ENCODE peak calls at places on chromosomes 16 and 17, in ten cellular contexts. One of them, this sample, is unnamed.

GRCh38 chr17:42804918-42805367 is 6.3 kb downstream of the CNTD1 start:
- DNase-seq in astrocyte of the spinal cord: no peak
- DNase-seq in MM.1S: no peak
- DNase-seq in dorsolateral prefrontal cortex: no peak
- DNase-seq in A549: peak
- DNase-seq in esophagus muscularis mucosa: no peak
- DNase-seq in kidney: no peak
- DNase-seq in HCT116: no peak
- DNase-seq in body of pancreas: peak
- DNase-seq in PC-9: peak
- DNase-seq in this sample: no peak

GRCh38 chr17:16378631-16379282 is 2.1 kb upstream of the UBB start:
- DNase-seq in astrocyte of the spinal cord: no peak
- DNase-seq in MM.1S: no peak
- DNase-seq in dorsolateral prefrontal cortex: no peak
- DNase-seq in A549: peak
- DNase-seq in esophagus muscularis mucosa: no peak
- DNase-seq in kidney: peak
- DNase-seq in HCT116: no peak
- DNase-seq in body of pancreas: peak
- DNase-seq in PC-9: peak
- DNase-seq in this sample: no peak

GRCh38 chr17:72421128-72422092 is 300.6 kb downstream of the SOX9 start:
- DNase-seq in astrocyte of the spinal cord: peak
- DNase-seq in MM.1S: peak
- DNase-seq in dorsolateral prefrontal cortex: no peak
- DNase-seq in A549: peak
- DNase-seq in esophagus muscularis mucosa: no peak
- DNase-seq in kidney: peak
- DNase-seq in HCT116: peak
- DNase-seq in body of pancreas: peak
- DNase-seq in PC-9: peak
- DNase-seq in this sample: peak

GRCh38 chr16:17831330-17831729 is 360.6 kb upstream of the XYLT1 start:
- DNase-seq in astrocyte of the spinal cord: no peak
- DNase-seq in MM.1S: no peak
- DNase-seq in dorsolateral prefrontal cortex: no peak
- DNase-seq in A549: peak
- DNase-seq in esophagus muscularis mucosa: no peak
- DNase-seq in kidney: no peak
- DNase-seq in HCT116: no peak
- DNase-seq in body of pancreas: no peak
- DNase-seq in PC-9: no peak
- DNase-seq in this sample: no peak

GRCh38 chr16:68612996-68613395 is 32.1 kb upstream of the CDH3 start:
- DNase-seq in astrocyte of the spinal cord: peak
- DNase-seq in MM.1S: no peak
- DNase-seq in dorsolateral prefrontal cortex: no peak
- DNase-seq in A549: no peak
- DNase-seq in esophagus muscularis mucosa: no peak
- DNase-seq in kidney: no peak
- DNase-seq in HCT116: no peak
- DNase-seq in body of pancreas: no peak
- DNase-seq in PC-9: no peak
- DNase-seq in this sample: no peak

GRCh38 chr16:56858375-56858774 is 6.6 kb upstream of the SLC12A3 start:
- DNase-seq in astrocyte of the spinal cord: no peak
- DNase-seq in MM.1S: no peak
- DNase-seq in dorsolateral prefrontal cortex: no peak
- DNase-seq in A549: no peak
- DNase-seq in esophagus muscularis mucosa: no peak
- DNase-seq in kidney: peak
- DNase-seq in HCT116: no peak
- DNase-seq in body of pancreas: no peak
- DNase-seq in PC-9: no peak
- DNase-seq in this sample: no peak

GRCh38 chr16:81279375-81279774 is 35.4 kb upstream of the GAN start:
- DNase-seq in astrocyte of the spinal cord: no peak
- DNase-seq in MM.1S: no peak
- DNase-seq in dorsolateral prefrontal cortex: no peak
- DNase-seq in A549: peak
- DNase-seq in esophagus muscularis mucosa: no peak
- DNase-seq in kidney: no peak
- DNase-seq in HCT116: no peak
- DNase-seq in body of pancreas: no peak
- DNase-seq in PC-9: no peak
- DNase-seq in this sample: no peak

GRCh38 chr17:2194778-2195417 is 108.7 kb downstream of the SMG6 start:
- DNase-seq in astrocyte of the spinal cord: no peak
- DNase-seq in MM.1S: no peak
- DNase-seq in dorsolateral prefrontal cortex: no peak
- DNase-seq in A549: no peak
- DNase-seq in esophagus muscularis mucosa: no peak
- DNase-seq in kidney: no peak
- DNase-seq in HCT116: no peak
- DNase-seq in body of pancreas: no peak
- DNase-seq in PC-9: peak
- DNase-seq in this sample: no peak

GRCh38 chr16:58021661-58022551 is 3.6 kb upstream of the MMP15 start:
- DNase-seq in astrocyte of the spinal cord: peak
- DNase-seq in MM.1S: no peak
- DNase-seq in dorsolateral prefrontal cortex: no peak
- DNase-seq in A549: no peak
- DNase-seq in esophagus muscularis mucosa: no peak
- DNase-seq in kidney: peak
- DNase-seq in HCT116: no peak
- DNase-seq in body of pancreas: no peak
- DNase-seq in PC-9: peak
- DNase-seq in this sample: no peak

DNA sequence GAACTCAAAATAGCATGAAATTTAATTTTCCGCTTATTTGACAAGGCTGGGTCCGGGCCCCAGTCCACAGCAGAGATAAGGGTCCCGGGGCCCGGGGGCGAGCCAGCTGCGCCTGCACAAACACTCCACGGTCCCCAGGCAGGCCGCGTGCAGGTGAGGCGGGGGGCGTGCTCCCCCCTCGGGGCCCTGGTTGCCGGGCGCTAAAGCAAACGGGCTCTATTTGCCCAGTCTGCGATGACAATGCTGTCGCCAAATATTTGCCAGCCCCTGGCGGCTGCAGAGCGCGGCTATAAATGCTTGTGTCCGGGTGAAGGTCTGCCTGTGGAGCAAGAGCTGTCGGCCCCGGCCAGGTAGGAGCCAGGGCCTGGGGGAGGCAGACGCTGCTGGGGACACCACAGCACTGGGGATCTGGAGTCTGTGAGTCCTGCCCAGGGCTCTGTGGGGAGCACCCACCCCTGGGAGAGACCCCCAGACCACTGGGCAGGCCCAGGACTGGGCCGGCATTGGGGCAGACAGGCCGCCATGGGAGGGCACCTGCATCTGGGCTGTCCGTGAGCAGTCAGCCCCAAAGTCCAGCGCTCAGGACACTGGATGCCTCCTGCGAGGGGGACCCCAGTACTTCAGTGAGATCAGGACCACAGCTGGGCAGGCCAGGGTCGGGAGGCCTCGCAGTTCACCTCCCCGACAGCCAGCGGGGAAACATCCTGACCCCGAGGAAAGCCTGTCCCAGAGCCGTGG is at the start of gene PERCC1:
- DNase-seq in astrocyte of the spinal cord: no peak
- DNase-seq in MM.1S: no peak
- DNase-seq in dorsolateral prefrontal cortex: no peak
- DNase-seq in A549: no peak
- DNase-seq in esophagus muscularis mucosa: no peak
- DNase-seq in kidney: peak
- DNase-seq in HCT116: no peak
- DNase-seq in body of pancreas: peak
- DNase-seq in PC-9: no peak
- DNase-seq in this sample: no peak
- TF ChIP-seq CTCF in astrocyte of the spinal cord: no peak
- TF ChIP-seq CTCF in MM.1S: no peak
- TF ChIP-seq CTCF in dorsolateral prefrontal cortex: no peak
- TF ChIP-seq CTCF in A549: no peak
- TF ChIP-seq CTCF in esophagus muscularis mucosa: no peak
- TF ChIP-seq CTCF in kidney: no peak
- TF ChIP-seq CTCF in HCT116: no peak
- TF ChIP-seq CTCF in body of pancreas: peak
- TF ChIP-seq CTCF in PC-9: no peak
- TF ChIP-seq CTCF in this sample: no peak

DNA sequence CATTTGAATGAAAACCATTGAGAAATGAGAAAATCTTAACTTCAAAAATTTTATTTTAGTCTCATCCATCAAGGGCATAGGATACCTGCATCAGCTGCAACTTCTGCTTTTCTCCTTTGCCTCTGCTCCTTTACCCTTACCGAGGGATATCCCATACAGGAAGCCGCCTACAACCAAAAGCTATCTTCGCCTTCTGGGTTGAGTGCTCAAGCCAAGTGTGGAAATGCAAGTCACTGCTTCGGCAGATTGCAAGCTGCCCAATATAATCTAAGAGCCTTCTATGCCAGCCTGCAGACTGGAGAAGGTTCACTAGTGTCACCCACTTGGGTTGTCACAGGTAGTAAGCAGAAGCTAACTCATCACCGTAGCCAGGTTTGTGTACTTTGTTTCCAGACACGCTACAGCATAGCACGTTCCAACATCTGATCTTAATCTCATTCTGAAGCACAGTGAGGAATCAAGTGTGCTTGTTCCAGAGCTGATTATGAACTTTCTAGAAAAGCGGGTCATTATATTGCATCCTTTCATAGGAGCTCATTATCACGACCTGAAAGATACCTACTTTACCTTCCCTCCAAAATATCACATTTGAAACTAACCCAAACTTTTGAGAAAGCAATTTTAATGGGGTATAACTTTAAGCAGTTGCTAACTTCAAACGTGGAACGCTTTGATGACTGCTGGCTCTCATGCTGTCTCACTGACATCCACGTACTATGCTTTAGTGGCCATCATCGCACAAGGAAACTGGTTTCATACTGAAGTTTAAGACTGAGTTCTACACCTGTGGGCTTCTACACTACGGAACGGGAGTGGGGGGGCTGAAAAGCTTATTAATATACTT is 8.0 kb upstream of the UNK start:
- DNase-seq in astrocyte of the spinal cord: no peak
- DNase-seq in MM.1S: no peak
- DNase-seq in dorsolateral prefrontal cortex: no peak
- DNase-seq in A549: no peak
- DNase-seq in esophagus muscularis mucosa: no peak
- DNase-seq in kidney: no peak
- DNase-seq in HCT116: no peak
- DNase-seq in body of pancreas: peak
- DNase-seq in PC-9: no peak
- DNase-seq in this sample: no peak
- H3K4me3 ChIP-seq in astrocyte of the spinal cord: peak
- H3K4me3 ChIP-seq in MM.1S: no peak
- H3K4me3 ChIP-seq in dorsolateral prefrontal cortex: peak
- H3K4me3 ChIP-seq in A549: peak
- H3K4me3 ChIP-seq in esophagus muscularis mucosa: peak
- H3K4me3 ChIP-seq in kidney: peak
- H3K4me3 ChIP-seq in HCT116: no peak
- H3K4me3 ChIP-seq in body of pancreas: no peak
- H3K4me3 ChIP-seq in PC-9: peak
- H3K4me3 ChIP-seq in this sample: peak

GRCh38 chr17:36948717-36949460 is at the start of gene AATF:
- DNase-seq in astrocyte of the spinal cord: peak
- DNase-seq in MM.1S: peak
- DNase-seq in dorsolateral prefrontal cortex: peak
- DNase-seq in A549: peak
- DNase-seq in esophagus muscularis mucosa: peak
- DNase-seq in kidney: peak
- DNase-seq in HCT116: peak
- DNase-seq in body of pancreas: peak
- DNase-seq in PC-9: peak
- DNase-seq in this sample: peak

GRCh38 chr17:36947922-36948716 is 635 bp upstream of the AATF start:
- DNase-seq in astrocyte of the spinal cord: no peak
- DNase-seq in MM.1S: no peak
- DNase-seq in dorsolateral prefrontal cortex: no peak
- DNase-seq in A549: peak
- DNase-seq in esophagus muscularis mucosa: no peak
- DNase-seq in kidney: no peak
- DNase-seq in HCT116: no peak
- DNase-seq in body of pancreas: no peak
- DNase-seq in PC-9: no peak
- DNase-seq in this sample: no peak

GRCh38 chr17:36951390-36951789 is 2.6 kb downstream of the AATF start:
- DNase-seq in astrocyte of the spinal cord: no peak
- DNase-seq in MM.1S: no peak
- DNase-seq in dorsolateral prefrontal cortex: no peak
- DNase-seq in A549: no peak
- DNase-seq in esophagus muscularis mucosa: no peak
- DNase-seq in kidney: no peak
- DNase-seq in HCT116: no peak
- DNase-seq in body of pancreas: no peak
- DNase-seq in PC-9: no peak
- DNase-seq in this sample: no peak

GRCh38 chr17:36950027-36950426 is 1.3 kb downstream of the AATF start:
- DNase-seq in astrocyte of the spinal cord: no peak
- DNase-seq in MM.1S: no peak
- DNase-seq in dorsolateral prefrontal cortex: no peak
- DNase-seq in A549: no peak
- DNase-seq in esophagus muscularis mucosa: no peak
- DNase-seq in kidney: no peak
- DNase-seq in HCT116: no peak
- DNase-seq in body of pancreas: no peak
- DNase-seq in PC-9: no peak
- DNase-seq in this sample: no peak

GRCh38 chr17:36949461-36949927 is 740 bp downstream of the AATF start:
- DNase-seq in astrocyte of the spinal cord: peak
- DNase-seq in MM.1S: no peak
- DNase-seq in dorsolateral prefrontal cortex: no peak
- DNase-seq in A549: no peak
- DNase-seq in esophagus muscularis mucosa: no peak
- DNase-seq in kidney: no peak
- DNase-seq in HCT116: no peak
- DNase-seq in body of pancreas: no peak
- DNase-seq in PC-9: no peak
- DNase-seq in this sample: no peak
- TF ChIP-seq CTCF in astrocyte of the spinal cord: no peak
- TF ChIP-seq CTCF in MM.1S: no peak
- TF ChIP-seq CTCF in dorsolateral prefrontal cortex: no peak
- TF ChIP-seq CTCF in A549: no peak
- TF ChIP-seq CTCF in esophagus muscularis mucosa: no peak
- TF ChIP-seq CTCF in kidney: no peak
- TF ChIP-seq CTCF in HCT116: no peak
- TF ChIP-seq CTCF in body of pancreas: no peak
- TF ChIP-seq CTCF in PC-9: no peak
- TF ChIP-seq CTCF in this sample: no peak

DNA sequence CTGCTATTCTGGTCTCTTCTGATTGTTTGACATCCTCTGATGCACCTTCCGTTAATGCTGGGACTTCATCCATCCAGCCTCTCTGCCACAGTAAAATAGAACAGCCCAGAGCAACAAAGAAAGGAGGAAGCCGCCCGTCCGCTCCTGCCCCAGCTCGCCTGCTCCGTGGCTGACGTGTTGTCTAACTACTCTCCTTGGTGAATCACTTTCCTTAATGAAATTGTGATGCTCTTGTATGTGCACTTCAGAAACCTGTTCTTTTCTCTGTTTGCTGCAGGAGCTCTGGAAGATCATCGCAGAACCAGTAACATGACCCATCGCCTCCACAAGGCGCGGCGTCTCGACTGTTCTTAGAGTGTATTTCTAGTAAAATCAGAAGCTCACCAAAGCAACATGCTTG is 24.3 kb downstream of the METTL22 start:
- DNase-seq in astrocyte of the spinal cord: no peak
- DNase-seq in MM.1S: no peak
- DNase-seq in dorsolateral prefrontal cortex: no peak
- DNase-seq in A549: no peak
- DNase-seq in esophagus muscularis mucosa: no peak
- DNase-seq in kidney: no peak
- DNase-seq in HCT116: no peak
- DNase-seq in body of pancreas: no peak
- DNase-seq in PC-9: no peak
- DNase-seq in this sample: no peak
- H3K4me3 ChIP-seq in astrocyte of the spinal cord: no peak
- H3K4me3 ChIP-seq in MM.1S: no peak
- H3K4me3 ChIP-seq in dorsolateral prefrontal cortex: no peak
- H3K4me3 ChIP-seq in A549: no peak
- H3K4me3 ChIP-seq in esophagus muscularis mucosa: no peak
- H3K4me3 ChIP-seq in kidney: no peak
- H3K4me3 ChIP-seq in HCT116: no peak
- H3K4me3 ChIP-seq in body of pancreas: no peak
- H3K4me3 ChIP-seq in PC-9: no peak
- H3K4me3 ChIP-seq in this sample: no peak

This sample was measured in HFF-Myc.